ENCODE peak calls at places on chromosomes 5 and 9, in seven cellular contexts. R is upper lobe of right lung, F is AG09309, H is cardiac fibroblast, L is fibroblast of pulmonary artery, Q is MCF 10A, Z is lung. G is an unnamed sample.

GRCh38 chr9:126956929-126957686 is 42.5 kb downstream of the RALGPS1 start:
- DNase-seq in R (no peak), F (no peak), H (peak; percentile 40), L (peak; percentile 42), Q (peak; percentile 75), Z (no peak), G (peak; percentile 74)

GRCh38 chr5:123786411-123786810 is 274.4 kb downstream of the CSNK1G3 start:
- DNase-seq in R (no peak), F (no peak), H (no peak), L (no peak), Q (no peak), Z (no peak), G (no peak)

GRCh38 chr5:172095368-172095960 is 89.0 kb upstream of the FBXW11 start:
- DNase-seq in R (peak; percentile 54), F (no peak), H (no peak), L (no peak), Q (no peak), Z (no peak), G (no peak)

GRCh38 chr5:178150977-178151734 is 2.5 kb downstream of the NHP2 start:
- DNase-seq in R (no peak), F (no peak), H (no peak), L (no peak), Q (no peak), Z (no peak), G (no peak)

GRCh38 chr5:1522601-1523479 is 920 bp downstream of the LPCAT1 start:
- DNase-seq in R (peak; percentile 70), F (no peak), H (no peak), L (no peak), Q (no peak), Z (peak; percentile 30), G (no peak)

GRCh38 chr5:68216737-68217231 is 1.2 kb downstream of the PIK3R1 start:
- DNase-seq in R (no peak), F (no peak), H (peak; percentile 22), L (peak; percentile 36), Q (peak; percentile 39), Z (no peak), G (peak; percentile 53)

GRCh38 chr5:131379071-131379538 is 115.3 kb downstream of the CDC42SE2 start:
- DNase-seq in R (no peak), F (no peak), H (peak; percentile 35), L (peak; percentile 64), Q (no peak), Z (no peak), G (no peak)

GRCh38 chr5:39209924-39210323 is 9.4 kb downstream of the FYB1 start:
- DNase-seq in R (no peak), F (no peak), H (no peak), L (no peak), Q (no peak), Z (no peak), G (no peak)

GRCh38 chr5:171562822-171563221 is 143.4 kb downstream of the FGF18 start:
- DNase-seq in R (no peak), F (no peak), H (no peak), L (no peak), Q (no peak), Z (no peak), G (no peak)

GRCh38 chr9:130997925-130998595 is 10.9 kb upstream of the LAMC3 start:
- DNase-seq in R (peak; percentile 76), F (no peak), H (peak; percentile 67), L (peak; percentile 68), Q (peak; percentile 73), Z (peak; percentile 37), G (peak; percentile 98)
- TF ChIP-seq CTCF in R (peak; percentile 53), F (peak; percentile 86), H (peak; percentile 85), L (peak; percentile 75), Q (peak; percentile 89), Z (no peak), G (peak; percentile 93)

GRCh38 chr9:137550958-137551655 is 572 bp upstream of the MRPL41 start:
- DNase-seq in R (peak; percentile 89), F (no peak), H (no peak), L (peak; percentile 55), Q (peak; percentile 62), Z (peak; percentile 57), G (no peak)
- TF ChIP-seq CTCF in R (peak; percentile 57), F (peak; percentile 51), H (peak; percentile 27), L (peak; percentile 39), Q (peak; percentile 23), Z (peak; percentile 3), G (peak; percentile 56)

GRCh38 chr5:12274236-12274635 is 370.0 kb upstream of the CTNND2 start:
- DNase-seq in R (no peak), F (no peak), H (no peak), L (no peak), Q (no peak), Z (no peak), G (no peak)

GRCh38 chr5:12272389-12272788 is 368.1 kb upstream of the CTNND2 start:
- DNase-seq in R (no peak), F (no peak), H (no peak), L (no peak), Q (peak; percentile 11), Z (no peak), G (no peak)

GRCh38 chr5:12277504-12278192 is 373.4 kb upstream of the CTNND2 start:
- DNase-seq in R (no peak), F (no peak), H (no peak), L (no peak), Q (no peak), Z (no peak), G (no peak)
- TF ChIP-seq CTCF in R (no peak), F (no peak), H (no peak), L (no peak), Q (no peak), Z (no peak), G (no peak)

GRCh38 chr9:104091708-104092107 is 2.4 kb upstream of the SMC2 start:
- DNase-seq in R (no peak), F (no peak), H (peak; percentile 40), L (peak; percentile 36), Q (no peak), Z (peak; percentile 46), G (no peak)
- TF ChIP-seq CTCF in R (peak; percentile 51), F (no peak), H (peak; percentile 36), L (no peak), Q (no peak), Z (no peak), G (no peak)

GRCh38 chr5:28810751-28811136 is 1772.4 kb upstream of the CDH9 start:
- DNase-seq in R (no peak), F (no peak), H (no peak), L (no peak), Q (no peak), Z (no peak), G (no peak)
- TF ChIP-seq CTCF in R (no peak), F (no peak), H (no peak), L (no peak), Q (no peak), Z (no peak), G (no peak)

G was measured in RWPE1.